ENCODE peak calls at places on chromosomes 12 and 14, in ten cellular contexts. E, M, H, D, R, W, I, Q, L and Y are unnamed samples.

GRCh38 chr12:131102493-131102931 is 148.8 kb downstream of the ADGRD1 start:
- DNase-seq in E (no peak), M (no peak), H (no peak), D (no peak), R (no peak), W (no peak), I (no peak), Q (no peak), L (no peak), Y (no peak)

GRCh38 chr14:90536092-90536491 is 139.3 kb downstream of the CALM1 start:
- DNase-seq in E (peak; percentile 35), M (no peak), H (no peak), D (no peak), R (peak; percentile 20), W (no peak), I (no peak), Q (no peak), L (peak; percentile 40), Y (no peak)

GRCh38 chr12:130457215-130457614 is 119.5 kb downstream of the PIWIL1 start:
- DNase-seq in E (no peak), M (no peak), H (no peak), D (no peak), R (no peak), W (no peak), I (no peak), Q (no peak), L (no peak), Y (no peak)

GRCh38 chr12:50620050-50620974 is 115.5 kb downstream of the DIP2B start:
- DNase-seq in E (peak; percentile 83), M (no peak), H (peak; percentile 78), D (peak; percentile 49), R (peak; percentile 92), W (no peak), I (no peak), Q (no peak), L (peak; percentile 98), Y (no peak)

GRCh38 chr12:104055686-104056388 is 5.8 kb upstream of the GLT8D2 start:
- DNase-seq in E (peak; percentile 55), M (peak; percentile 86), H (no peak), D (peak; percentile 79), R (peak; percentile 52), W (no peak), I (peak; percentile 92), Q (no peak), L (peak; percentile 59), Y (no peak)

GRCh38 chr14:34090451-34090850 is 139.6 kb upstream of the EGLN3 start:
- DNase-seq in E (no peak), M (no peak), H (no peak), D (no peak), R (no peak), W (no peak), I (no peak), Q (no peak), L (no peak), Y (no peak)

GRCh38 chr12:31923063-31923412 is 36.2 kb upstream of the RESF1 start:
- DNase-seq in E (no peak), M (no peak), H (no peak), D (no peak), R (no peak), W (no peak), I (no peak), Q (no peak), L (no peak), Y (no peak)

GRCh38 chr12:71195338-71195896 is 37.6 kb upstream of the TSPAN8 start:
- DNase-seq in E (no peak), M (no peak), H (no peak), D (no peak), R (no peak), W (no peak), I (no peak), Q (no peak), L (no peak), Y (no peak)

GRCh38 chr12:91877022-91877421 is 268.6 kb downstream of the BTG1 start:
- DNase-seq in E (peak; percentile 67), M (peak; percentile 42), H (peak; percentile 19), D (no peak), R (peak; percentile 30), W (peak; percentile 89), I (peak; percentile 46), Q (peak; percentile 95), L (peak; percentile 16), Y (peak; percentile 79)

GRCh38 chr14:95523051-95523817 is 6.8 kb upstream of the SYNE3 start:
- DNase-seq in E (peak; percentile 49), M (no peak), H (no peak), D (no peak), R (peak; percentile 88), W (peak; percentile 17), I (no peak), Q (no peak), L (no peak), Y (peak; percentile 37)

DNA sequence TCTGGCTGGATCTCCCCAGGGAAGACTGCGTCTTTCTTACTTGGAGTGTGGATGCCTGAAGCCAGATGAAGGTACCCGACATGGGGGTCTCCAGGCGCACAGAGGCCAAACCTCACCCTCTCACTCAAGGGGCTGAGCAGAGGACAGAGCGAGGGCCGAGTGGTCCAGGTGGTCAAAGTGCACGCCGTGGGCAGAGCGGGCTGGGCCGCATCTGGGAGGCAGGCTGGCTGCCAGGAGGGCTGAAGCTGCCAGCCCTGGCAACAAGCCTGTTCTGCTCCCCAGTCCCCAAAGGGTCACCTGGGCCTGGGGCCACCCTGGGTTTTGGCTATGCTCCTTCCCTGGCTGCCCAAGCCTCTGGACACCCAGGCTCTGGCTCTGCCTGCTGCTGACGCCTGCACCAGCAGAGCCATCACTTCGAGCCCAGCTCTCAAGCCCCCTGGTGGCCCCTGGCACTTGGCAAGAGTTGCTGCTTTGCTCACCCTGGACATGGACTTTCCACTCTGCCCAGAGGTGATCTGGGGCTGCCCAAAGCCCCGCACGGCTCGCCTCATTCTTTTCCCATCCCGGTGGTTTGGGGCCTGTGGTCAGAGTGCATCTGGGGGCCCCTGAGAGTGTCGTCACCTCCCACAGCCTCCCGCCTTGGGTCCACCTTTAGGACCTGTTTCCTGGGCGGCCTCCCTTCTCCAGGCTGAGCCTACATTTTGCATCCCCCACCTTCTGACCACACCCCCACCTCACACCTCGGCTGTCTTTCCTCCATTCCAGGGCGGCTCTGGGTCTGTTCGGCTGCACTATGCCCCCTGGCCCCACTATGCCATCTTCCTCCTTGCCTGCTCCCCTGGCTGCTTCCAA is 2.8 kb downstream of the ADSS1 start:
- DNase-seq in E (no peak), M (no peak), H (no peak), D (no peak), R (no peak), W (no peak), I (no peak), Q (no peak), L (no peak), Y (no peak)
- TF ChIP-seq CTCF in E (peak; percentile 18), M (no peak), H (peak; percentile 1), D (no peak), R (peak; percentile 11), W (no peak), I (no peak), Q (no peak), L (peak; percentile 11), Y (no peak)

GRCh38 chr12:105083041-105083440 is 1.2 kb downstream of the ALDH1L2 start:
- DNase-seq in E (no peak), M (no peak), H (no peak), D (no peak), R (no peak), W (no peak), I (peak; percentile 29), Q (no peak), L (no peak), Y (no peak)

GRCh38 chr12:105084251-105085250 is at the start of gene ALDH1L2:
- DNase-seq in E (peak; percentile 91), M (peak; percentile 86), H (no peak), D (peak; percentile 89), R (peak; percentile 94), W (peak; percentile 60), I (peak; percentile 91), Q (peak; percentile 31), L (peak; percentile 89), Y (peak; percentile 91)

GRCh38 chr12:105085537-105085936 is 1.3 kb upstream of the ALDH1L2 start:
- DNase-seq in E (no peak), M (no peak), H (no peak), D (no peak), R (no peak), W (no peak), I (no peak), Q (no peak), L (no peak), Y (no peak)

GRCh38 chr12:105079011-105079570 is 5.2 kb downstream of the ALDH1L2 start:
- DNase-seq in E (no peak), M (no peak), H (no peak), D (no peak), R (peak; percentile 16), W (no peak), I (no peak), Q (no peak), L (no peak), Y (no peak)

GRCh38 chr12:105083551-105084105 is 630 bp downstream of the ALDH1L2 start:
- DNase-seq in E (peak; percentile 77), M (peak; percentile 54), H (no peak), D (no peak), R (peak; percentile 85), W (no peak), I (peak; percentile 49), Q (no peak), L (peak; percentile 71), Y (no peak)
- TF ChIP-seq CTCF in E (peak; percentile 5), M (no peak), H (no peak), D (peak; percentile 3), R (peak; percentile 24), W (no peak), I (no peak), Q (no peak), L (no peak), Y (no peak)

DNA sequence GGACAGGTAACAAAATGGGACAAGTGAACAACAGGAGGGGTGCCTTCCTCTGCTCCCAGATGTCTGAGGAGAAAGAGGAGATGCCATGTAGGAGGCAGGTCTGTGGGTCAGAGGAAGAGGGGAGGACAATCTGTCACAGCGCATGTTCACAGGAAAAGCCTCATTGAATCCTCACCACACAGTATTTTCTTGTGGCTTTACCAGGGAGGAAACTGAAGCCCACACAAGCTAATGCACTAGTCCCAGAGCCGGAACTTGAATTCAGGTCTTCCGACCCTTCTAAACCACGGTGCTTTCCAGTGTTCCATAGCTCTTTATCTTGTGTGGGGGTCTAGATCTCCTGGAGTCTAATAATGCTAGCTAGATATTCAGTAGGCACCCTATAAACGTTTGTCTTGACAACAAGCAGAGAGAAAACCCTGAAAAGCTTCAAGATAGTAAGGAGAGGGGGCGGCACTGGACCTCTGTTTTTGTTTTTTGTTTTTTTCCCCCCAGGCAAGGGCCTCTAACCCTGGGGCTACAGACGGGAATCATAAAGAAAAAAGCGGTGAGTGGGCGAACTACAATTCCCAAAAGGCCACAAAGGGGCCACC is 374 bp upstream of the SHMT2 start:
- DNase-seq in E (no peak), M (no peak), H (no peak), D (no peak), R (peak; percentile 13), W (no peak), I (no peak), Q (peak; percentile 18), L (no peak), Y (no peak)
- TF ChIP-seq CTCF in E (no peak), M (no peak), H (no peak), D (no peak), R (peak; percentile 3), W (no peak), I (no peak), Q (no peak), L (no peak), Y (no peak)

DNA sequence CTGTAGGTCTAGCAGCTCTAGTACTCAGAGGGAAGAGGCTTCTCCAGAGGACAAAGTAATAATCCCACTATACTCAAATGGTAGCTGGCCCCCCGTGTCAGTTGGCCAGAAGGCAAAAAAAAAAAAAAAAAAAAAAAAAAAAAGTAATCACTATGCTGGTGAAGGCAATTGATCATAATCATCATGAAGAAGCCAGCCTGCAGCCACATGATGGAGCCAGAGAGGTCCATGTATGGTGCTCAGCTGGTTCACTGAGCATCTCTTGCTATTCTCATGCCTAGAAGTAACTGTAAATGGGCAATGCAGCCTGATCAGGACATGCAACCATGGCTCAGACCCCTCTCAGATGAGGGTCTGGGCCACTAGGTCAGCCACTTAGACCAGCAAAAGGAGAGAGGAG is 378.8 kb downstream of the MED13L start:
- DNase-seq in E (no peak), M (no peak), H (no peak), D (no peak), R (no peak), W (no peak), I (no peak), Q (no peak), L (no peak), Y (no peak)
- TF ChIP-seq CTCF in E (no peak), M (no peak), H (no peak), D (no peak), R (no peak), W (no peak), I (no peak), Q (no peak), L (peak; percentile 16), Y (no peak)